ENCODE peak calls at places on chromosome 14, in ten cellular contexts. One of them, this sample, is unnamed.

GRCh38 chr14:31969371-31969770 is 107.7 kb upstream of the ARHGAP5 start:
- DNase-seq in mesothelial cell of epicardium: no peak
- DNase-seq in WERI-Rb-1: no peak
- DNase-seq in kidney tubule cell: no peak
- DNase-seq in H7: no peak
- DNase-seq in left ventricle myocardium superior: no peak
- DNase-seq in stimulated activated CD4-positive, alpha-beta T cell treated with anti-CD3 and anti-CD28 coated beads, Interleukin-15, amount 100 ng/mL, for 1 hour: no peak
- DNase-seq in fibroblast of mammary gland: no peak
- DNase-seq in T-helper 2 cell: no peak
- DNase-seq in B cell: no peak
- DNase-seq in this sample: no peak

GRCh38 chr14:43145361-43145760 is 1361.7 kb downstream of the FSCB start:
- DNase-seq in H7: no peak
- DNase-seq in WERI-Rb-1: no peak
- DNase-seq in B cell: no peak
- DNase-seq in T-helper 2 cell: no peak
- DNase-seq in mesothelial cell of epicardium: no peak
- DNase-seq in stimulated activated CD4-positive, alpha-beta T cell treated with anti-CD3 and anti-CD28 coated beads, Interleukin-15, amount 100 ng/mL, for 1 hour: no peak
- DNase-seq in kidney tubule cell: no peak
- DNase-seq in fibroblast of mammary gland: peak
- DNase-seq in left ventricle myocardium superior: no peak
- DNase-seq in this sample: no peak

GRCh38 chr14:77301103-77301502 is 19.6 kb downstream of the POMT2 start:
- DNase-seq in WERI-Rb-1: peak
- DNase-seq in kidney tubule cell: peak
- DNase-seq in mesothelial cell of epicardium: no peak
- DNase-seq in fibroblast of mammary gland: peak
- DNase-seq in H7: peak
- DNase-seq in left ventricle myocardium superior: peak
- DNase-seq in B cell: peak
- DNase-seq in stimulated activated CD4-positive, alpha-beta T cell treated with anti-CD3 and anti-CD28 coated beads, Interleukin-15, amount 100 ng/mL, for 1 hour: peak
- DNase-seq in T-helper 2 cell: no peak
- DNase-seq in this sample: peak

GRCh38 chr14:59022144-59022543 is 166.3 kb upstream of the DAAM1 start:
- DNase-seq in WERI-Rb-1: no peak
- DNase-seq in stimulated activated CD4-positive, alpha-beta T cell treated with anti-CD3 and anti-CD28 coated beads, Interleukin-15, amount 100 ng/mL, for 1 hour: no peak
- DNase-seq in fibroblast of mammary gland: peak
- DNase-seq in H7: no peak
- DNase-seq in B cell: no peak
- DNase-seq in left ventricle myocardium superior: no peak
- DNase-seq in T-helper 2 cell: no peak
- DNase-seq in mesothelial cell of epicardium: no peak
- DNase-seq in kidney tubule cell: no peak
- DNase-seq in this sample: no peak

GRCh38 chr14:104141621-104142091 is 3.3 kb downstream of the KIF26A start:
- DNase-seq in kidney tubule cell: no peak
- DNase-seq in H7: peak
- DNase-seq in T-helper 2 cell: no peak
- DNase-seq in fibroblast of mammary gland: no peak
- DNase-seq in left ventricle myocardium superior: no peak
- DNase-seq in WERI-Rb-1: peak
- DNase-seq in B cell: no peak
- DNase-seq in stimulated activated CD4-positive, alpha-beta T cell treated with anti-CD3 and anti-CD28 coated beads, Interleukin-15, amount 100 ng/mL, for 1 hour: no peak
- DNase-seq in mesothelial cell of epicardium: peak
- DNase-seq in this sample: peak

GRCh38 chr14:61048640-61049039 is 67.6 kb downstream of the SLC38A6 start:
- DNase-seq in H7: no peak
- DNase-seq in mesothelial cell of epicardium: no peak
- DNase-seq in B cell: no peak
- DNase-seq in stimulated activated CD4-positive, alpha-beta T cell treated with anti-CD3 and anti-CD28 coated beads, Interleukin-15, amount 100 ng/mL, for 1 hour: no peak
- DNase-seq in T-helper 2 cell: no peak
- DNase-seq in fibroblast of mammary gland: peak
- DNase-seq in kidney tubule cell: no peak
- DNase-seq in left ventricle myocardium superior: no peak
- DNase-seq in WERI-Rb-1: no peak
- DNase-seq in this sample: no peak

GRCh38 chr14:53247596-53248370 is 94.7 kb upstream of the DDHD1 start:
- DNase-seq in left ventricle myocardium superior: peak
- DNase-seq in WERI-Rb-1: no peak
- DNase-seq in B cell: no peak
- DNase-seq in fibroblast of mammary gland: no peak
- DNase-seq in mesothelial cell of epicardium: no peak
- DNase-seq in stimulated activated CD4-positive, alpha-beta T cell treated with anti-CD3 and anti-CD28 coated beads, Interleukin-15, amount 100 ng/mL, for 1 hour: no peak
- DNase-seq in kidney tubule cell: no peak
- DNase-seq in H7: no peak
- DNase-seq in T-helper 2 cell: no peak
- DNase-seq in this sample: no peak

GRCh38 chr14:24367506-24368214 is at the start of gene NFATC4:
- DNase-seq in mesothelial cell of epicardium: peak
- DNase-seq in H7: peak
- DNase-seq in left ventricle myocardium superior: peak
- DNase-seq in WERI-Rb-1: peak
- DNase-seq in stimulated activated CD4-positive, alpha-beta T cell treated with anti-CD3 and anti-CD28 coated beads, Interleukin-15, amount 100 ng/mL, for 1 hour: no peak
- DNase-seq in B cell: no peak
- DNase-seq in T-helper 2 cell: no peak
- DNase-seq in kidney tubule cell: peak
- DNase-seq in fibroblast of mammary gland: peak
- DNase-seq in this sample: peak

GRCh38 chr14:23284654-23285529 is 1.0 kb downstream of the HOMEZ start:
- DNase-seq in B cell: no peak
- DNase-seq in mesothelial cell of epicardium: no peak
- DNase-seq in T-helper 2 cell: no peak
- DNase-seq in WERI-Rb-1: no peak
- DNase-seq in kidney tubule cell: no peak
- DNase-seq in left ventricle myocardium superior: no peak
- DNase-seq in fibroblast of mammary gland: peak
- DNase-seq in stimulated activated CD4-positive, alpha-beta T cell treated with anti-CD3 and anti-CD28 coated beads, Interleukin-15, amount 100 ng/mL, for 1 hour: no peak
- DNase-seq in H7: no peak
- DNase-seq in this sample: no peak

GRCh38 chr14:94944636-94945258 is 174.8 kb upstream of the GSC start:
- DNase-seq in WERI-Rb-1: no peak
- DNase-seq in left ventricle myocardium superior: no peak
- DNase-seq in H7: no peak
- DNase-seq in fibroblast of mammary gland: no peak
- DNase-seq in kidney tubule cell: no peak
- DNase-seq in mesothelial cell of epicardium: no peak
- DNase-seq in stimulated activated CD4-positive, alpha-beta T cell treated with anti-CD3 and anti-CD28 coated beads, Interleukin-15, amount 100 ng/mL, for 1 hour: no peak
- DNase-seq in B cell: no peak
- DNase-seq in T-helper 2 cell: no peak
- DNase-seq in this sample: no peak

GRCh38 chr14:72513994-72514659 is 379.8 kb downstream of the DPF3 start:
- DNase-seq in stimulated activated CD4-positive, alpha-beta T cell treated with anti-CD3 and anti-CD28 coated beads, Interleukin-15, amount 100 ng/mL, for 1 hour: no peak
- DNase-seq in B cell: no peak
- DNase-seq in fibroblast of mammary gland: peak
- DNase-seq in H7: peak
- DNase-seq in T-helper 2 cell: no peak
- DNase-seq in mesothelial cell of epicardium: no peak
- DNase-seq in left ventricle myocardium superior: no peak
- DNase-seq in WERI-Rb-1: peak
- DNase-seq in kidney tubule cell: peak
- DNase-seq in this sample: no peak

GRCh38 chr14:37588667-37588955 is 6.4 kb downstream of the FOXA1 start:
- DNase-seq in WERI-Rb-1: no peak
- DNase-seq in H7: no peak
- DNase-seq in kidney tubule cell: no peak
- DNase-seq in fibroblast of mammary gland: no peak
- DNase-seq in left ventricle myocardium superior: no peak
- DNase-seq in T-helper 2 cell: no peak
- DNase-seq in B cell: no peak
- DNase-seq in stimulated activated CD4-positive, alpha-beta T cell treated with anti-CD3 and anti-CD28 coated beads, Interleukin-15, amount 100 ng/mL, for 1 hour: no peak
- DNase-seq in mesothelial cell of epicardium: no peak
- DNase-seq in this sample: no peak

GRCh38 chr14:95495538-95496025 is 20.9 kb downstream of the SYNE3 start:
- DNase-seq in mesothelial cell of epicardium: no peak
- DNase-seq in fibroblast of mammary gland: no peak
- DNase-seq in H7: no peak
- DNase-seq in B cell: peak
- DNase-seq in WERI-Rb-1: no peak
- DNase-seq in kidney tubule cell: no peak
- DNase-seq in T-helper 2 cell: peak
- DNase-seq in left ventricle myocardium superior: peak
- DNase-seq in stimulated activated CD4-positive, alpha-beta T cell treated with anti-CD3 and anti-CD28 coated beads, Interleukin-15, amount 100 ng/mL, for 1 hour: no peak
- DNase-seq in this sample: no peak

GRCh38 chr14:104948736-104949031 is 24.0 kb downstream of the PLD4 start:
- DNase-seq in left ventricle myocardium superior: no peak
- DNase-seq in WERI-Rb-1: peak
- DNase-seq in fibroblast of mammary gland: no peak
- DNase-seq in H7: no peak
- DNase-seq in mesothelial cell of epicardium: no peak
- DNase-seq in T-helper 2 cell: no peak
- DNase-seq in kidney tubule cell: no peak
- DNase-seq in stimulated activated CD4-positive, alpha-beta T cell treated with anti-CD3 and anti-CD28 coated beads, Interleukin-15, amount 100 ng/mL, for 1 hour: no peak
- DNase-seq in B cell: no peak
- DNase-seq in this sample: no peak

GRCh38 chr14:24463806-24464785 is 21.5 kb upstream of the SDR39U1 start:
- DNase-seq in H7: no peak
- DNase-seq in mesothelial cell of epicardium: no peak
- DNase-seq in kidney tubule cell: no peak
- DNase-seq in stimulated activated CD4-positive, alpha-beta T cell treated with anti-CD3 and anti-CD28 coated beads, Interleukin-15, amount 100 ng/mL, for 1 hour: no peak
- DNase-seq in fibroblast of mammary gland: no peak
- DNase-seq in T-helper 2 cell: no peak
- DNase-seq in WERI-Rb-1: no peak
- DNase-seq in B cell: no peak
- DNase-seq in left ventricle myocardium superior: no peak
- DNase-seq in this sample: no peak

GRCh38 chr14:106491851-106492250 is 965.5 kb downstream of the TMEM121 start:
- DNase-seq in stimulated activated CD4-positive, alpha-beta T cell treated with anti-CD3 and anti-CD28 coated beads, Interleukin-15, amount 100 ng/mL, for 1 hour: no peak
- DNase-seq in kidney tubule cell: peak
- DNase-seq in left ventricle myocardium superior: no peak
- DNase-seq in B cell: no peak
- DNase-seq in T-helper 2 cell: no peak
- DNase-seq in WERI-Rb-1: peak
- DNase-seq in mesothelial cell of epicardium: no peak
- DNase-seq in fibroblast of mammary gland: no peak
- DNase-seq in H7: no peak
- DNase-seq in this sample: no peak

GRCh38 chr14:105049753-105050550 is 15.3 kb downstream of the GPR132 start:
- DNase-seq in stimulated activated CD4-positive, alpha-beta T cell treated with anti-CD3 and anti-CD28 coated beads, Interleukin-15, amount 100 ng/mL, for 1 hour: no peak
- DNase-seq in H7: peak
- DNase-seq in kidney tubule cell: no peak
- DNase-seq in mesothelial cell of epicardium: no peak
- DNase-seq in left ventricle myocardium superior: no peak
- DNase-seq in B cell: peak
- DNase-seq in fibroblast of mammary gland: no peak
- DNase-seq in WERI-Rb-1: no peak
- DNase-seq in T-helper 2 cell: no peak
- DNase-seq in this sample: no peak

GRCh38 chr14:67837011-67837624 is 17.5 kb downstream of the RAD51B start:
- DNase-seq in kidney tubule cell: peak
- DNase-seq in H7: no peak
- DNase-seq in left ventricle myocardium superior: peak
- DNase-seq in stimulated activated CD4-positive, alpha-beta T cell treated with anti-CD3 and anti-CD28 coated beads, Interleukin-15, amount 100 ng/mL, for 1 hour: peak
- DNase-seq in T-helper 2 cell: peak
- DNase-seq in B cell: peak
- DNase-seq in mesothelial cell of epicardium: no peak
- DNase-seq in fibroblast of mammary gland: peak
- DNase-seq in WERI-Rb-1: peak
- DNase-seq in this sample: peak

GRCh38 chr14:38605193-38606114 is 349.6 kb upstream of the CLEC14A start:
- DNase-seq in H7: no peak
- DNase-seq in fibroblast of mammary gland: no peak
- DNase-seq in B cell: no peak
- DNase-seq in stimulated activated CD4-positive, alpha-beta T cell treated with anti-CD3 and anti-CD28 coated beads, Interleukin-15, amount 100 ng/mL, for 1 hour: no peak
- DNase-seq in WERI-Rb-1: no peak
- DNase-seq in left ventricle myocardium superior: no peak
- DNase-seq in mesothelial cell of epicardium: no peak
- DNase-seq in T-helper 2 cell: no peak
- DNase-seq in kidney tubule cell: no peak
- DNase-seq in this sample: no peak

GRCh38 chr14:24681056-24681455 is 47.1 kb upstream of the GZMB start:
- DNase-seq in T-helper 2 cell: no peak
- DNase-seq in fibroblast of mammary gland: no peak
- DNase-seq in left ventricle myocardium superior: no peak
- DNase-seq in B cell: no peak
- DNase-seq in kidney tubule cell: no peak
- DNase-seq in stimulated activated CD4-positive, alpha-beta T cell treated with anti-CD3 and anti-CD28 coated beads, Interleukin-15, amount 100 ng/mL, for 1 hour: no peak
- DNase-seq in mesothelial cell of epicardium: no peak
- DNase-seq in H7: no peak
- DNase-seq in WERI-Rb-1: no peak
- DNase-seq in this sample: no peak

GRCh38 chr14:61466249-61466904 is 145.0 kb downstream of the PRKCH start:
- DNase-seq in left ventricle myocardium superior: peak
- DNase-seq in kidney tubule cell: peak
- DNase-seq in WERI-Rb-1: no peak
- DNase-seq in B cell: no peak
- DNase-seq in mesothelial cell of epicardium: no peak
- DNase-seq in H7: peak
- DNase-seq in T-helper 2 cell: no peak
- DNase-seq in fibroblast of mammary gland: peak
- DNase-seq in stimulated activated CD4-positive, alpha-beta T cell treated with anti-CD3 and anti-CD28 coated beads, Interleukin-15, amount 100 ng/mL, for 1 hour: no peak
- DNase-seq in this sample: peak

GRCh38 chr14:90676356-90676755 is 139.9 kb downstream of the TTC7B start:
- DNase-seq in WERI-Rb-1: no peak
- DNase-seq in fibroblast of mammary gland: no peak
- DNase-seq in H7: no peak
- DNase-seq in B cell: no peak
- DNase-seq in T-helper 2 cell: no peak
- DNase-seq in mesothelial cell of epicardium: no peak
- DNase-seq in left ventricle myocardium superior: no peak
- DNase-seq in kidney tubule cell: no peak
- DNase-seq in stimulated activated CD4-positive, alpha-beta T cell treated with anti-CD3 and anti-CD28 coated beads, Interleukin-15, amount 100 ng/mL, for 1 hour: no peak
- DNase-seq in this sample: no peak

GRCh38 chr14:51336304-51336703 is 96.3 kb downstream of the TMX1 start:
- DNase-seq in H7: no peak
- DNase-seq in kidney tubule cell: no peak
- DNase-seq in T-helper 2 cell: no peak
- DNase-seq in left ventricle myocardium superior: no peak
- DNase-seq in B cell: no peak
- DNase-seq in stimulated activated CD4-positive, alpha-beta T cell treated with anti-CD3 and anti-CD28 coated beads, Interleukin-15, amount 100 ng/mL, for 1 hour: no peak
- DNase-seq in WERI-Rb-1: no peak
- DNase-seq in fibroblast of mammary gland: no peak
- DNase-seq in mesothelial cell of epicardium: no peak
- DNase-seq in this sample: no peak

GRCh38 chr14:104223101-104223809 is 84.9 kb downstream of the KIF26A start:
- DNase-seq in stimulated activated CD4-positive, alpha-beta T cell treated with anti-CD3 and anti-CD28 coated beads, Interleukin-15, amount 100 ng/mL, for 1 hour: no peak
- DNase-seq in mesothelial cell of epicardium: no peak
- DNase-seq in kidney tubule cell: peak
- DNase-seq in H7: peak
- DNase-seq in fibroblast of mammary gland: no peak
- DNase-seq in T-helper 2 cell: no peak
- DNase-seq in B cell: no peak
- DNase-seq in left ventricle myocardium superior: peak
- DNase-seq in WERI-Rb-1: peak
- DNase-seq in this sample: peak

GRCh38 chr14:53888535-53889386 is 67.9 kb downstream of the BMP4 start:
- DNase-seq in T-helper 2 cell: no peak
- DNase-seq in mesothelial cell of epicardium: no peak
- DNase-seq in kidney tubule cell: peak
- DNase-seq in B cell: no peak
- DNase-seq in WERI-Rb-1: no peak
- DNase-seq in fibroblast of mammary gland: no peak
- DNase-seq in H7: no peak
- DNase-seq in stimulated activated CD4-positive, alpha-beta T cell treated with anti-CD3 and anti-CD28 coated beads, Interleukin-15, amount 100 ng/mL, for 1 hour: no peak
- DNase-seq in left ventricle myocardium superior: no peak
- DNase-seq in this sample: no peak

GRCh38 chr14:22084393-22085281 is 411.0 kb upstream of the OR4E1 start:
- DNase-seq in kidney tubule cell: peak
- DNase-seq in B cell: peak
- DNase-seq in H7: peak
- DNase-seq in mesothelial cell of epicardium: no peak
- DNase-seq in T-helper 2 cell: no peak
- DNase-seq in fibroblast of mammary gland: peak
- DNase-seq in stimulated activated CD4-positive, alpha-beta T cell treated with anti-CD3 and anti-CD28 coated beads, Interleukin-15, amount 100 ng/mL, for 1 hour: no peak
- DNase-seq in WERI-Rb-1: peak
- DNase-seq in left ventricle myocardium superior: no peak
- DNase-seq in this sample: no peak

GRCh38 chr14:75549169-75549568 is 26.9 kb downstream of the BATF start:
- DNase-seq in mesothelial cell of epicardium: no peak
- DNase-seq in WERI-Rb-1: no peak
- DNase-seq in T-helper 2 cell: no peak
- DNase-seq in stimulated activated CD4-positive, alpha-beta T cell treated with anti-CD3 and anti-CD28 coated beads, Interleukin-15, amount 100 ng/mL, for 1 hour: no peak
- DNase-seq in left ventricle myocardium superior: no peak
- DNase-seq in fibroblast of mammary gland: no peak
- DNase-seq in B cell: no peak
- DNase-seq in H7: no peak
- DNase-seq in kidney tubule cell: no peak
- DNase-seq in this sample: no peak

GRCh38 chr14:90060965-90061848 is 587 bp upstream of the KCNK13 start:
- DNase-seq in fibroblast of mammary gland: no peak
- DNase-seq in B cell: peak
- DNase-seq in mesothelial cell of epicardium: no peak
- DNase-seq in kidney tubule cell: no peak
- DNase-seq in left ventricle myocardium superior: peak
- DNase-seq in WERI-Rb-1: peak
- DNase-seq in T-helper 2 cell: no peak
- DNase-seq in H7: peak
- DNase-seq in stimulated activated CD4-positive, alpha-beta T cell treated with anti-CD3 and anti-CD28 coated beads, Interleukin-15, amount 100 ng/mL, for 1 hour: no peak
- DNase-seq in this sample: no peak

This sample was measured in left cardiac atrium.